ENCODE peak calls at places on chromosomes 6 and 20, in eight cellular contexts. J, G, I, F, V, B, W and K are unnamed samples.

GRCh38 chr6:6635869-6636268 is 47.3 kb downstream of the LY86 start:
- DNase-seq in J (no peak), G (no peak), I (no peak), F (no peak), V (no peak), B (no peak), W (no peak), K (peak; percentile 58)

GRCh38 chr20:31833130-31833930 is 12.1 kb downstream of the FOXS1 start:
- DNase-seq in J (peak; percentile 86), G (no peak), I (peak; percentile 79), F (peak; percentile 83), V (peak; percentile 41), B (no peak), W (peak; percentile 62), K (peak; percentile 68)

GRCh38 chr6:63599243-63599642 is 27.0 kb downstream of the LOC128125822 start:
- DNase-seq in J (no peak), G (no peak), I (no peak), F (no peak), V (no peak), B (no peak), W (no peak), K (no peak)

GRCh38 chr6:160454303-160454702 is 106.1 kb downstream of the SLC22A3 start:
- DNase-seq in J (no peak), G (no peak), I (no peak), F (no peak), V (no peak), B (peak; percentile 37), W (no peak), K (no peak)

GRCh38 chr6:56890683-56891429 is 64.1 kb upstream of the BEND6 start:
- DNase-seq in J (no peak), G (no peak), I (peak; percentile 30), F (no peak), V (peak; percentile 88), B (no peak), W (no peak), K (peak; percentile 93)

GRCh38 chr20:9401381-9401780 is 113.0 kb upstream of the LAMP5 start:
- DNase-seq in J (no peak), G (no peak), I (no peak), F (no peak), V (no peak), B (no peak), W (no peak), K (no peak)

GRCh38 chr6:35731414-35731735 is 5.5 kb upstream of the ARMC12 start:
- DNase-seq in J (peak; percentile 88), G (peak; percentile 99), I (peak; percentile 94), F (no peak), V (peak; percentile 94), B (no peak), W (peak; percentile 98), K (peak; percentile 94)

GRCh38 chr6:142820336-142821016 is 124.5 kb downstream of the HIVEP2 start:
- DNase-seq in J (no peak), G (no peak), I (no peak), F (no peak), V (no peak), B (no peak), W (no peak), K (peak; percentile 51)

GRCh38 chr20:62822788-62823651 is 6.2 kb downstream of the COL9A3 start:
- DNase-seq in J (no peak), G (peak; percentile 72), I (peak; percentile 65), F (no peak), V (peak; percentile 34), B (no peak), W (no peak), K (peak; percentile 73)

GRCh38 chr6:100176321-100176950 is 182.4 kb upstream of the MCHR2 start:
- DNase-seq in J (no peak), G (no peak), I (peak; percentile 57), F (no peak), V (peak; percentile 62), B (peak; percentile 13), W (no peak), K (peak; percentile 18)
- TF ChIP-seq CTCF in J (no peak), G (peak; percentile 21), I (peak; percentile 52), F (peak; percentile 47), V (peak; percentile 50), B (peak; percentile 54), W (no peak), K (peak; percentile 12)

GRCh38 chr20:1536893-1537730 is 20.4 kb downstream of the SIRPD start:
- DNase-seq in J (no peak), G (no peak), I (no peak), F (no peak), V (no peak), B (no peak), W (no peak), K (no peak)

GRCh38 chr20:1538655-1539054 is 18.9 kb downstream of the SIRPD start:
- DNase-seq in J (no peak), G (no peak), I (no peak), F (no peak), V (no peak), B (no peak), W (no peak), K (no peak)

GRCh38 chr20:1535420-1536175 is 21.9 kb downstream of the SIRPD start:
- DNase-seq in J (no peak), G (no peak), I (no peak), F (no peak), V (no peak), B (no peak), W (no peak), K (peak; percentile 96)

GRCh38 chr20:1539816-1540215 is 17.7 kb downstream of the SIRPD start:
- DNase-seq in J (no peak), G (no peak), I (no peak), F (no peak), V (no peak), B (no peak), W (no peak), K (no peak)

GRCh38 chr20:1537731-1538058 is 19.8 kb downstream of the SIRPD start:
- DNase-seq in J (no peak), G (no peak), I (no peak), F (no peak), V (no peak), B (no peak), W (no peak), K (peak; percentile 48)
- H3K4me3 ChIP-seq in J (no peak overlapping the region), G (no peak overlapping the region), I (no peak overlapping the region), F (no peak overlapping the region), V (no peak overlapping the region), B (no peak overlapping the region), W (no peak overlapping the region), K (no peak overlapping the region)

DNA sequence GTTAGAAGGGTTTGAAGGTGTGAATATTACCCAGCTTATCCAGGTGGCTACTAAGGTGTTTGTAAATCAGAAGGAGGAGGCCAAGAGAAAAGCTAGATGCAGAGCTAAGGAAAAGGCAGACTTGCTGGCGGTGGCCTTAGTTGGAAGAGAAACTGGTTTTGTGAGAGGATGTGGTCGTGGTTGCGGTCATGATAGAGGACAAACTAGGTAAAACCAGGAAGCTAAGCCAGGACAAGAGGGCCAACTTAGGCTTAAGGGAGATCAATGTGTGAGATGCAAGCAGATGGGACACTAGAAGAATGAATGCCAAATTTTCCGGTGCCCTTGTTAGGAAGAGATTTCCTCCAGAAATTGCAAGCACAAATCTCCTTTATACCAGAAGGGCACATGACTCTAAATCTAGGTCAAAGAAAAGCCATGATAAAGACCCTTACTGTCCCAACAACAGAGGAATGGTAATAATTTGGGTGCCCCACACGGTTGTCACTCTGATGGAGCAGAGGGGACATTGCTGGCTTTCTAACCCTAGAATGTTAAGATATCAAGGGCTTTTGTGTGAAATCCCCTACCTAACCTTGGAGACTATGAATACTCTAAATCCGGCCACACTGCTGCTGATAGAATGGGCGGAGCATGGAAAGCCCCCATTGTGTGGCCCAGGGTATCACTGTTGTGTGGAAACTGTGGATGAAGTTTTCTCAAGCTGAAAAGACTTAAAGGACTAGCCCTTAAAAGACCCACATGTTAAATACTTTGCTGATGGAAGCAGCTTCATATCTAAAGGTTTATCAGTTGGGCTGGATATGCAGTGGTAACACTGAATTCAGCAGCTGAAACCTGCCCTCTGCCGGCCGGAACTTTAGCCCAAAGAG is 7.8 kb downstream of the IL22RA2 start:
- DNase-seq in J (peak; percentile 70), G (peak; percentile 72), I (no peak), F (no peak), V (peak; percentile 6), B (no peak), W (no peak), K (peak; percentile 92)
- TF ChIP-seq CTCF in J (no peak), G (peak; percentile 50), I (no peak), F (no peak), V (peak; percentile 28), B (peak; percentile 75), W (no peak), K (peak; percentile 61)

GRCh38 chr6:136923116-136923953 is 1.2 kb downstream of the SLC35D3 start:
- DNase-seq in J (no peak), G (no peak), I (peak; percentile 6), F (no peak), V (no peak), B (no peak), W (peak; percentile 13), K (no peak)
- H3K4me3 ChIP-seq in J (no peak overlapping the region), G (no peak overlapping the region), I (no peak overlapping the region), F (peak overlapping the region; percentile 37), V (no peak overlapping the region), B (no peak overlapping the region), W (no peak overlapping the region), K (no peak overlapping the region)

GRCh38 chr20:16271450-16271849 is 301.8 kb downstream of the KIF16B start:
- DNase-seq in J (no peak), G (no peak), I (no peak), F (no peak), V (no peak), B (no peak), W (no peak), K (no peak)

GRCh38 chr20:16272961-16273360 is 300.3 kb downstream of the KIF16B start:
- DNase-seq in J (no peak), G (no peak), I (no peak), F (no peak), V (no peak), B (no peak), W (no peak), K (no peak)

GRCh38 chr20:16279320-16279719 is 293.9 kb downstream of the KIF16B start:
- DNase-seq in J (no peak), G (no peak), I (no peak), F (peak; percentile 2), V (no peak), B (peak; percentile 19), W (no peak), K (peak; percentile 17)

GRCh38 chr20:16273812-16274560 is 299.3 kb downstream of the KIF16B start:
- DNase-seq in J (no peak), G (no peak), I (no peak), F (no peak), V (peak; percentile 8), B (no peak), W (no peak), K (no peak)
- TF ChIP-seq CTCF in J (no peak), G (no peak), I (no peak), F (no peak), V (no peak), B (no peak), W (no peak), K (no peak)

GRCh38 chr20:34559311-34560140 is 1.0 kb downstream of the MAP1LC3A start:
- DNase-seq in J (no peak), G (peak; percentile 62), I (no peak), F (no peak), V (no peak), B (no peak), W (peak; percentile 77), K (no peak)
- H3K4me3 ChIP-seq in J (no peak overlapping the region), G (peak overlapping the region; percentile 66), I (peak overlapping the region; percentile 73), F (peak overlapping the region; percentile 52), V (peak overlapping the region; percentile 75), B (no peak overlapping the region), W (peak overlapping the region; percentile 98), K (no peak overlapping the region)

DNA sequence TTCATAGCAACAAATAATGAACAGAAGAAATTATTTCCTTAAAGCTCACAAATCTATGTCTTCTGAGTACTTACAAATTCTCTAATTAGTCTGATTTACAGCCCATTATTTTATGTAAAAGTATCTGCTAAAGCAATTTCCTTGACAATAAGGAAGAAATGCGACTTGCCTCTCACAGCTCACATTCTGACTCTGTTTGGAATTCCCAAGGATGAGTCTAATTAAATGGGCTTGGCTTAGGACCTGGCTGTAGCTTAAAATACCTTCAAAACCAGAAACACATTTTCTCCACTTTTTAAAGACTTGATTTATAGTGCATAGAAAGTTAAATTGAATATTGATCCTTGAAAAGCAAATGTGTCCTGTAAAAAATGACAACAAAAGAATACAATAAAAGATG is 118.7 kb downstream of the MACROD2 start:
- DNase-seq in J (no peak), G (no peak), I (no peak), F (no peak), V (no peak), B (no peak), W (no peak), K (no peak)
- TF ChIP-seq CTCF in J (no peak), G (no peak), I (no peak), F (no peak), V (no peak), B (no peak), W (no peak), K (no peak)